ENCODE peak calls at places on chromosomes 7 and 10, in five cellular contexts. L is WTC11; B is activated CD8-positive, alpha-beta T cell treated with anti-CD3 and anti-CD28 coated beads for 36 hours; N is colonic mucosa; Y is CD4-positive, alpha-beta T cell. S is an unnamed sample.

GRCh38 chr10:133325761-133326463 is 10.8 kb downstream of the CALY start:
- DNase-seq in L (peak), B (no peak), N (no peak), Y (no peak), S (no peak)

GRCh38 chr7:80656029-80656428 is 17.6 kb downstream of the CD36 start:
- DNase-seq in L (no peak), B (no peak), N (no peak), Y (no peak), S (no peak)

GRCh38 chr10:80447618-80448190 is 6.4 kb upstream of the TSPAN14 start:
- DNase-seq in L (no peak), B (no peak), N (no peak), Y (no peak), S (no peak)

GRCh38 chr10:80032503-80032902 is 46.0 kb upstream of the TMEM254 start:
- DNase-seq in L (no peak), B (no peak), N (no peak), Y (no peak), S (no peak)

GRCh38 chr7:106285801-106286492 is 1.2 kb upstream of the NAMPT start:
- DNase-seq in L (no peak), B (peak), N (no peak), Y (no peak), S (no peak)

GRCh38 chr7:128427289-128427891 is 17.6 kb upstream of the IMPDH1 start:
- DNase-seq in L (no peak), B (peak), N (peak), Y (no peak), S (no peak)

GRCh38 chr10:58356756-58357155 is 21.9 kb downstream of the UBE2D1 start:
- DNase-seq in L (no peak), B (no peak), N (no peak), Y (no peak), S (no peak)

GRCh38 chr7:111499027-111499426 is 63.3 kb downstream of the IMMP2L start:
- DNase-seq in L (no peak), B (peak), N (no peak), Y (no peak), S (no peak)

GRCh38 chr10:78277734-78278404 is 244.2 kb downstream of the RPS24 start:
- DNase-seq in L (no peak), B (no peak), N (no peak), Y (no peak), S (no peak)

GRCh38 chr10:130047336-130047735 is 63.3 kb downstream of the C10orf143 start:
- DNase-seq in L (no peak), B (no peak), N (no peak), Y (no peak), S (no peak)

GRCh38 chr7:132028144-132028920 is 471.9 kb upstream of the PODXL start:
- DNase-seq in L (no peak), B (no peak), N (no peak), Y (no peak), S (no peak)

GRCh38 chr7:121372376-121373024 is 23.6 kb downstream of the FAM3C start:
- DNase-seq in L (no peak), B (peak), N (no peak), Y (no peak), S (no peak)

GRCh38 chr7:46363688-46364087 is 442.6 kb upstream of the IGFBP3 start:
- DNase-seq in L (no peak), B (no peak), N (peak), Y (no peak), S (no peak)

GRCh38 chr7:46357851-46358250 is 436.8 kb upstream of the IGFBP3 start:
- DNase-seq in L (no peak), B (no peak), N (no peak), Y (no peak), S (no peak)

GRCh38 chr7:46357290-46357689 is 436.2 kb upstream of the IGFBP3 start:
- DNase-seq in L (no peak), B (no peak), N (no peak), Y (no peak), S (no peak)

GRCh38 chr7:46360255-46360654 is 439.2 kb upstream of the IGFBP3 start:
- DNase-seq in L (no peak), B (no peak), N (no peak), Y (no peak), S (no peak)

GRCh38 chr7:46360811-46361210 is 439.7 kb upstream of the IGFBP3 start:
- DNase-seq in L (no peak), B (no peak), N (no peak), Y (no peak), S (no peak)
- TF ChIP-seq CTCF in L (no peak), B (no peak), N (no peak), Y (no peak), S (no peak)

DNA sequence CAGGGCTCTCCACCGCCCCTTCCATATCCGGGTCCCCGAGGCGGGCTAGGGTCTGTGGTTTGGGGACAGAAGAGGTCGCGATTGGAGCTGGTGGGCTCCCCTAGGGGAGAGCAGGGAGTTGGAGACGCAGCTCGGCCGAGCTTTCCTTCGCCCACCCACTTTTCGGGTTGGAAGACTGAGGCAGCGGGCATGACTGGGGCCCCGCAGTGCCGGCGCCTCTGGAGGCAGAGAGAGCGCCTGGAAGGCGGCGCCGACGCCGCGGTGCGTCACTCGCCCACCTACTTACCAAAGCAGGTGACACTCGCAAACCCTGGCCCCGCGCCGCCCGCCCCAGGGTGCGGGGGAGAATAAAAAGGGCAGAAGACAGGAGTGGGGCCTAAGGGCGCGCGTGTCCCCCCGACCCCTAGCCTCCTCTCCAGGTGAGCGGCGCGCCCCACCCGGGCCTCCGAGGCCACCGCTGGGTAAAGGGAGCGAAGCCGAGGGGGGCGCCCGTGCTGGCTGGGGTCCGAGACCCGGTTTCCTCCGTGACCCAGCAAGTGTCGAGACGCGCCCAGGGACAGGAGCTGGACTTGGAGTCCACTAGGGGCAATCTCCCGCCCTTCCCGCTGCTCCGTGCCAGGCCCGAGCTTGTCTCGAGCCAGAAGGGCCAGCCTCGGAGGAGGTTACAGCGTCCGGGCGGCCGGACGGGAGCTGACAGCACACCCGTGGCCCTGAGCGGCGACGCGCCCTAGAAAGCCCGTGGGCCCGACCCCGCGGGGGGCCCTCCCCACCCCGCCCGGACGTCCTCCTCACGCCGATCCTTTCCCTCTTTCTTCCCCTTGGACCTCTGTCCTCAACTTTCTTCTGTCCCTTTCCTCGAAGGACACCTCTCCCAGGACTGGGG is 34.4 kb upstream of the GRID1 start:
- DNase-seq in L (peak), B (peak), N (peak), Y (peak), S (no peak)
- TF ChIP-seq CTCF in L (no peak), B (no peak), N (no peak), Y (no peak), S (no peak)

GRCh38 chr7:13179775-13180448 is 492.5 kb downstream of the ARL4A start:
- DNase-seq in L (no peak), B (no peak), N (no peak), Y (no peak), S (no peak)

GRCh38 chr7:13181221-13181620 is 493.8 kb downstream of the ARL4A start:
- DNase-seq in L (no peak), B (no peak), N (no peak), Y (no peak), S (no peak)

GRCh38 chr7:13179011-13179574 is 491.7 kb downstream of the ARL4A start:
- DNase-seq in L (no peak), B (no peak), N (no peak), Y (no peak), S (no peak)
- TF ChIP-seq CTCF in L (no peak), B (no peak), N (no peak), Y (no peak), S (no peak)

GRCh38 chr7:81776972-81777371 is 7.1 kb upstream of the HGF start:
- DNase-seq in L (no peak), B (no peak), N (no peak), Y (no peak), S (no peak)
- TF ChIP-seq CTCF in L (no peak), B (no peak), N (no peak), Y (no peak), S (no peak)

DNA sequence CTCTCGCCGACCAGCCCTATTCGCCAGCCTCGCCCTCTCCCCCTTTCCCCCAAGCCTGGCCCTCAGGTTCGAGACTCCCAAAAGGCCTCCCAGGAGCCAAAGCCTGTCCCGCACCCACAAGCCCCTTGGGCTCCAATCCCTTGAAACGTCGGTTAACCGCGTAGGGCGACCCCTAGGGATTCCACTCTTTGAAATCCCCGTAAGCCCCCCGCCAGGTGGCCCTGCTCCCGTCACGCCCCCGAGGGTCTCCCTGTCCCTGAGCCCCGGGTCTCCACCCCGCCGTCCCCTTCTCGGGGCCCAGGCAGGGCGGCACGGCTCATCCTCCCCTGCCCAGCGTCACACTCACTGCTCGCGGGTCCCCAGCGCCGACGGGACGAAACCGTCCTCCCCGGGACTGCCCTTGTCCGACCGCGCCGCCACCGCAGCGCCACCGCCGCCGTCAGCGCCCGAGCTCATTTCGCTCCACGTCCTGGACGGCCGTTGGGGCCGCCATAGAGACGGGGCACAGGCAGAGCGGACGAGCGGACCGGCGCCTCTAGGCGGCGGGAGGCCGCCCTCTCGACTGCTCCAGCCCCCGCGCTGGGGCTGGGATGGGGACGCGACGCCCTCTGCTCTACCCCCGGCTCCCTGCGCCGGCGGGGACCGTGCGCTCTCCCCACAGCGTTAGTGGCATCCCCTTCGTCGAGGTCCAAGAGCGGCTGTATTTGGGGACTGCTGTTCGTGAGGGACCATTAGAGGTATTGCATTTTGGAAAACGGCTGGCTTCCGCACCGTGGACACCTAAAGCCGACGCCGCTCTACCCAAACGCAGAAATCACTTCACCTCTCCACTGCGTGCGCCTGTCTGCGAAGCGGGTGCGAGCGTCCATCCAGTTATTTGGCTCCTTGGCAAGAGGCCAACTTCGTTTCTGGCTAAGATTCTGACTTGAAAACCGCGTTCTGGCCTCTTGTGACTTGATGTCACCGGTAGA is at the start of gene EEF1AKMT2:
- DNase-seq in L (peak), B (peak), N (peak), Y (peak), S (peak)
- TF ChIP-seq CTCF in L (no peak), B (no peak), N (peak), Y (no peak), S (no peak)

DNA sequence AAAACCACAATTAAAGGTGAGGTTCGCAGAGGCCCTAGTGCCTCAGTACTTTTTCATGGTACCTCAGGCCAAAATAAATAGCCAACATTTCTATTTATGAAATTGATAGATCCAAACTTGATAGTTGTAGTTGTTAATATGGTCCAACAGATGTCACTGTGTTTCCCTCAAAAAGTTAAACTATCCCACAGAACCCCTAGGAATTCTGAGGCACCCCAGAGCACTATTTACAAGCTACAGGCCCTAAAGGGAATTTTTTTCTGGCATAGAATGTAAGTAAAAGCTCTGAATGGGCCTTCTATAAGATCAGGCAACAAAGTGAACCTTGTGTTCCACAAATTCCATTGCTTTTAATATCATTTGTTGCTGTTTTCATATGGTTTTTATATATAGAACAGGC is 3.8 kb upstream of the ARL4A start:
- DNase-seq in L (no peak), B (no peak), N (no peak), Y (no peak), S (no peak)
- TF ChIP-seq CTCF in L (no peak), B (peak), N (peak), Y (peak), S (no peak)

DNA sequence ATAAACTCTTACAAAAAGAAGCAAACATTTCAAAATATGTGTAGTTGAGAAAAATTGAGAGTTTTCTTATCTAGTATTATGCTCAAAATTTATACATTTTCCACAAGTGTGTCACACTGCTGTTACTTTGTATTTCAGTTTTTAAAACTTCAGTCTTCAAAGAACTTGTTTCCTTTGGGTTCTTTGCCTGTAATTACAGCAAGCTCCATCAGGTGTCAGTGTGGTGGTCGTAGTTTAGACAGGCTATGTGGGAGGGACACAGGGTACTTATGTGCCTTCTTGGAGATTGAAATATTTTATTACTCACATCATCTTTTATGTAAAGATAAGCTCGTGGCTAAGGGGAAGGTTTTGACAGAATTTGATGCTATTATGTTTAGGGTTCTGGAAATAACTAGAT is 360.5 kb downstream of the FGFR2 start:
- DNase-seq in L (no peak), B (no peak), N (no peak), Y (no peak), S (no peak)
- TF ChIP-seq CTCF in L (no peak), B (no peak), N (no peak), Y (no peak), S (no peak)

S was measured in omental fat pad.